ENCODE peak calls at places on chromosomes 5 and 9, in five cellular contexts. Y is type B pancreatic cell; K is activated naive CD4-positive, alpha-beta T cell treated with anti-CD3 and anti-CD28 coated beads, Interleukin-2, amount 10 ng/mL, durations not matched to agents 7 days and 5 days; S is stimulated activated CD8-positive, alpha-beta memory T cell treated with anti-CD3 and anti-CD28 coated beads, Interleukin-2, amount 100 ng/mL, for 1 hour; N is cerebellar cortex. O is an unnamed sample.

GRCh38 chr5:15577132-15577531 is 77.2 kb downstream of the FBXL7 start:
- DNase-seq in Y (no peak), K (no peak), S (no peak), N (no peak), O (no peak)

GRCh38 chr9:123131258-123131657 is 97.8 kb downstream of the GPR21 start:
- DNase-seq in S (no peak), N (no peak), K (no peak), Y (no peak), O (no peak)

GRCh38 chr9:109815366-109815947 is 35.5 kb downstream of the PALM2AKAP2 start:
- DNase-seq in N (no peak), K (no peak), Y (no peak), S (no peak), O (no peak)

GRCh38 chr5:157516016-157516415 is 56.0 kb downstream of the NIPAL4 start:
- DNase-seq in Y (no peak), N (no peak), K (no peak), S (no peak), O (no peak)

GRCh38 chr9:128053560-128053959 is 13.6 kb downstream of the NAIF1 start:
- DNase-seq in Y (no peak), N (no peak), S (no peak), K (no peak), O (no peak)

GRCh38 chr9:4657426-4658159 is 4.5 kb upstream of the PLPP6 start:
- DNase-seq in Y (no peak), K (no peak), S (no peak), N (no peak), O (no peak)

GRCh38 chr5:173963867-173964429 is 25.0 kb upstream of the C5orf47 start:
- DNase-seq in Y (no peak), S (no peak), K (peak), N (peak), O (peak)

GRCh38 chr5:111603446-111603827 is 91.1 kb upstream of the STARD4 start:
- DNase-seq in N (no peak), K (no peak), Y (no peak), S (no peak), O (no peak)

GRCh38 chr9:118575341-118576070 is 793.7 kb downstream of the BRINP1 start:
- DNase-seq in S (no peak), K (no peak), N (no peak), Y (no peak), O (no peak)

GRCh38 chr9:84301851-84302250 is 38.7 kb downstream of the SLC28A3 start:
- DNase-seq in K (no peak), N (no peak), Y (no peak), S (no peak), O (no peak)